ENCODE peak calls at places on chromosomes 7 and 10, in nine cellular contexts. W is IMR-90, L is fibroblast of mammary gland, G is heart left ventricle, Q is brain microvascular endothelial cell, B is pancreas, F is tibial artery, S is body of pancreas, C is adrenal gland. U is an unnamed sample.
A peak's percentile ranks its signal among the peaks of the same experiment; 100 is the strongest.

GRCh38 chr10:58451490-58451889 is 61.2 kb upstream of the BICC1 start:
- DNase-seq in W (no peak), L (no peak), G (no peak), Q (no peak), B (no peak), F (no peak), S (no peak), C (no peak), U (no peak)

GRCh38 chr10:84432891-84433290 is 104.5 kb downstream of the CCSER2 start:
- DNase-seq in W (peak; percentile 25), L (peak; percentile 22), G (no peak), Q (peak; percentile 41), B (no peak), F (no peak), S (no peak), C (no peak), U (no peak)

GRCh38 chr10:113360870-113361269 is 192.0 kb upstream of the HABP2 start:
- DNase-seq in W (no peak), L (no peak), G (no peak), Q (no peak), B (no peak), F (no peak), S (no peak), C (no peak), U (no peak)

GRCh38 chr10:60352105-60352504 is 37.6 kb downstream of the ANK3 start:
- DNase-seq in W (no peak), L (no peak), G (no peak), Q (no peak), B (no peak), F (no peak), S (no peak), C (no peak), U (peak; percentile 85)

GRCh38 chr7:21766218-21766617 is 179.5 kb downstream of the CDCA7L start:
- DNase-seq in W (no peak), L (no peak), G (no peak), Q (no peak), B (no peak), F (no peak), S (no peak), C (no peak), U (no peak)

GRCh38 chr10:5975641-5976473 is 1.5 kb downstream of the IL15RA start:
- DNase-seq in W (peak; percentile 38), L (peak; percentile 51), G (no peak), Q (no peak), B (no peak), F (peak; percentile 83), S (peak; percentile 44), C (peak; percentile 71), U (peak; percentile 95)

GRCh38 chr7:106681815-106682495 is 21.0 kb upstream of the CCDC71L start:
- DNase-seq in W (peak; percentile 70), L (peak; percentile 52), G (no peak), Q (peak; percentile 41), B (no peak), F (no peak), S (no peak), C (no peak), U (no peak)

GRCh38 chr10:60981012-60981411 is 37.0 kb upstream of the RHOBTB1 start:
- DNase-seq in W (peak; percentile 6), L (no peak), G (no peak), Q (no peak), B (no peak), F (no peak), S (no peak), C (no peak), U (no peak)

GRCh38 chr7:30159153-30159552 is 24.4 kb downstream of the MTURN start:
- DNase-seq in W (no peak), L (no peak), G (no peak), Q (no peak), B (no peak), F (no peak), S (no peak), C (no peak), U (no peak)

GRCh38 chr10:115706482-115707076 is 566.4 kb downstream of the GFRA1 start:
- DNase-seq in W (peak; percentile 30), L (peak; percentile 51), G (no peak), Q (peak; percentile 18), B (no peak), F (no peak), S (no peak), C (no peak), U (peak; percentile 9)

GRCh38 chr10:89591796-89592271 is 53.2 kb downstream of the PANK1 start:
- DNase-seq in W (peak; percentile 32), L (peak; percentile 47), G (peak; percentile 35), Q (peak; percentile 23), B (no peak), F (peak; percentile 64), S (peak; percentile 19), C (peak; percentile 55), U (no peak)

GRCh38 chr10:87095241-87095945 is 387 bp downstream of the SHLD2 start:
- DNase-seq in W (peak; percentile 80), L (peak; percentile 85), G (peak; percentile 85), Q (peak; percentile 79), B (peak; percentile 90), F (peak; percentile 91), S (peak; percentile 82), C (peak; percentile 91), U (peak; percentile 93)

GRCh38 chr10:96321822-96322221 is 17.6 kb downstream of the DNTT start:
- DNase-seq in W (no peak), L (no peak), G (no peak), Q (no peak), B (no peak), F (no peak), S (no peak), C (no peak), U (no peak)

GRCh38 chr10:73716251-73716650 is 18.3 kb upstream of the AGAP5 start:
- DNase-seq in W (no peak), L (no peak), G (no peak), Q (no peak), B (no peak), F (no peak), S (no peak), C (no peak), U (no peak)
- TF ChIP-seq CTCF in W (no peak), L (no peak), G (no peak), Q (no peak), B (no peak), F (no peak), S (no peak), C (no peak), U (no peak)

GRCh38 chr7:117997862-117998825 is 124.9 kb upstream of the CTTNBP2 start:
- DNase-seq in W (no peak), L (no peak), G (no peak), Q (peak; percentile 4), B (no peak), F (no peak), S (no peak), C (no peak), U (no peak)

GRCh38 chr7:117995850-117996650 is 122.8 kb upstream of the CTTNBP2 start:
- DNase-seq in W (peak; percentile 5), L (no peak), G (no peak), Q (peak; percentile 9), B (no peak), F (no peak), S (no peak), C (no peak), U (no peak)

GRCh38 chr7:117990834-117991233 is 117.6 kb upstream of the CTTNBP2 start:
- DNase-seq in W (no peak), L (no peak), G (no peak), Q (no peak), B (no peak), F (no peak), S (no peak), C (no peak), U (no peak)

GRCh38 chr7:117993377-117994003 is 120.2 kb upstream of the CTTNBP2 start:
- DNase-seq in W (peak; percentile 39), L (peak; percentile 30), G (no peak), Q (peak; percentile 66), B (no peak), F (no peak), S (peak; percentile 45), C (no peak), U (peak; percentile 49)

DNA sequence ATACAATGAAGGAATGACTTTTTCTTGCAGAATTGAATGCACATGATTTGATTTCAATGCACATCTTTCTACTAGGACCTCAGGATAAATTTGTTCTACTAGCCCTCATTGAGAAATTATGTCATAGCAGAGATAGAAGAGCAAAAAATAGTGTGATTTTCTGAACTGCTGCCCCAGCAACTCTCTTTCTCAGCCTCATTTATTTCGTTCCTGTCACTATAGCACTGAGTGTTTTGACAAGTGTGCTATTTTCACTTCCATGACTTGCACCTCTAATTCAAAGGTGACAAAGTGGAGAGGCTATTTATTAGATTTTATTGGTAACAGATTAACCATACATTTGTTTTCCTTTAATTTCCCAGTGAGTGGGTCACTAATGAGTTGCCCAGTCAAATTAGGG is 119.4 kb upstream of the CTTNBP2 start:
- DNase-seq in W (no peak), L (no peak), G (no peak), Q (no peak), B (no peak), F (no peak), S (no peak), C (no peak), U (no peak)
- H3K4me3 ChIP-seq in W (no peak overlapping the region), L (no peak overlapping the region), G (no peak overlapping the region), Q (no peak overlapping the region), B (no peak overlapping the region), F (no peak overlapping the region), S (no peak overlapping the region), C (no peak overlapping the region), U (no peak overlapping the region)

DNA sequence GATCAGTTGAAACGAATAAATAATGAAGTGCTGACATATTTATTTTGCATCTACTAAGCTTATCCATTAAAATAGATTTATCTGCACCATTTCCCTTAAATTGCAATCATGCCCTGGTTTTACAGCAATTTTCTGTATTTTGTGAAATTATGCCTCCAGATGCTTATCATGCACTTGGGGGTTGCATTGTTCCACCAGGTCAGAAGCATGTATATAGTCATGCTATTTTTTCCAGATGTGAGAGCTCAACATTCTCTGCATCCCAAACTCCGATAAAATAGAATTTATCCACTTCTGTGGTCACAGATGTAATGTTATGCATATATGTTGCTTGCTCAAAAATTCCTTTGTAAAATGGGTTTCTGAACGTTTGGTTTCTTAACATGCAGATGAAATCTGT is 18.2 kb downstream of the FIGNL1 start:
- DNase-seq in W (no peak), L (no peak), G (no peak), Q (no peak), B (no peak), F (no peak), S (no peak), C (no peak), U (no peak)
- TF ChIP-seq CTCF in W (no peak), L (no peak), G (no peak), Q (no peak), B (no peak), F (no peak), S (no peak), C (no peak), U (no peak)

GRCh38 chr7:27171636-27172387 is 2.3 kb downstream of the HOXA10 start:
- DNase-seq in W (no peak), L (peak; percentile 41), G (no peak), Q (no peak), B (no peak), F (peak; percentile 70), S (no peak), C (peak; percentile 51), U (no peak)
- H3K4me3 ChIP-seq in W (no peak overlapping the region), L (peak overlapping the region; percentile 60), G (no peak overlapping the region), Q (no peak overlapping the region), B (no peak overlapping the region), F (peak overlapping the region; percentile 68), S (no peak overlapping the region), C (peak overlapping the region; percentile 66), U (no peak overlapping the region)

GRCh38 chr7:23276381-23276780 is 22.8 kb upstream of the MALSU1 start:
- DNase-seq in W (no peak), L (no peak), G (no peak), Q (no peak), B (no peak), F (no peak), S (no peak), C (no peak), U (peak; percentile 39)
- TF ChIP-seq CTCF in W (no peak), L (peak; percentile 13), G (peak; percentile 9), Q (peak; percentile 52), B (no peak), F (no peak), S (no peak), C (no peak), U (peak; percentile 25)